ENCODE peak calls at places on chromosomes 5 and 9, in nine cellular contexts. R is NB4, I is Peyer's patch, V is sigmoid colon, T is A549, P is uterus, U is GM12891, D is transverse colon, A is lower leg skin. C is an unnamed sample.

GRCh38 chr9:114363424-114363823 is 24.4 kb downstream of the AKNA start:
- DNase-seq in R (no peak), I (no peak), V (no peak), T (no peak), P (no peak), U (no peak), D (no peak), A (no peak), C (no peak)

GRCh38 chr5:133369161-133369783 is 243.1 kb downstream of the FSTL4 start:
- DNase-seq in R (no peak), I (no peak), V (no peak), T (no peak), P (no peak), U (no peak), D (no peak), A (no peak), C (no peak)

GRCh38 chr5:52392321-52392720 is 395.4 kb upstream of the ITGA1 start:
- DNase-seq in R (no peak), I (no peak), V (no peak), T (no peak), P (no peak), U (no peak), D (no peak), A (no peak), C (no peak)

GRCh38 chr5:32202394-32202793 is 28.3 kb upstream of the GOLPH3 start:
- DNase-seq in R (no peak), I (no peak), V (no peak), T (no peak), P (no peak), U (no peak), D (no peak), A (no peak), C (no peak)

GRCh38 chr5:53211799-53212198 is 102.2 kb upstream of the MOCS2 start:
- DNase-seq in R (peak), I (no peak), V (no peak), T (no peak), P (no peak), U (no peak), D (no peak), A (no peak), C (peak)

GRCh38 chr9:129549684-129550083 is 71.2 kb downstream of the C9orf50 start:
- DNase-seq in R (no peak), I (no peak), V (peak), T (peak), P (peak), U (no peak), D (peak), A (no peak), C (no peak)

GRCh38 chr5:74616236-74617146 is 24.0 kb downstream of the ENC1 start:
- DNase-seq in R (no peak), I (no peak), V (no peak), T (no peak), P (no peak), U (no peak), D (no peak), A (no peak), C (no peak)

GRCh38 chr5:143349127-143349526 is 54.4 kb downstream of the NR3C1 start:
- DNase-seq in R (no peak), I (no peak), V (no peak), T (no peak), P (no peak), U (no peak), D (no peak), A (no peak), C (no peak)

GRCh38 chr9:115642285-115642684 is 511.3 kb upstream of the PAPPA start:
- DNase-seq in R (no peak), I (no peak), V (no peak), T (no peak), P (no peak), U (no peak), D (no peak), A (no peak), C (no peak)

GRCh38 chr5:106862450-106863193 is 808.1 kb downstream of the EFNA5 start:
- DNase-seq in R (no peak), I (no peak), V (no peak), T (no peak), P (no peak), U (no peak), D (no peak), A (no peak), C (no peak)

GRCh38 chr9:127307802-127308201 is 43.2 kb downstream of the GARNL3 start:
- DNase-seq in R (no peak), I (no peak), V (no peak), T (no peak), P (no peak), U (no peak), D (no peak), A (no peak), C (no peak)

GRCh38 chr5:143446535-143447226 is 43.2 kb upstream of the NR3C1 start:
- DNase-seq in R (no peak), I (no peak), V (no peak), T (no peak), P (no peak), U (no peak), D (no peak), A (no peak), C (no peak)

GRCh38 chr9:116635908-116636307 is 51.2 kb upstream of the TRIM32 start:
- DNase-seq in R (no peak), I (no peak), V (no peak), T (no peak), P (no peak), U (no peak), D (no peak), A (no peak), C (no peak)

GRCh38 chr9:27768781-27769180 is 195.5 kb upstream of the C9orf72 start:
- DNase-seq in R (no peak), I (no peak), V (no peak), T (no peak), P (no peak), U (no peak), D (no peak), A (no peak), C (no peak)

GRCh38 chr9:69186841-69187611 is 12.9 kb downstream of the TJP2 start:
- DNase-seq in R (no peak), I (no peak), V (no peak), T (no peak), P (no peak), U (no peak), D (no peak), A (no peak), C (no peak)

GRCh38 chr5:68962632-68963484 is 131.0 kb upstream of the SLC30A5 start:
- DNase-seq in R (peak), I (peak), V (peak), T (peak), P (peak), U (no peak), D (peak), A (peak), C (peak)

GRCh38 chr5:36298546-36298945 is 3.2 kb downstream of the RANBP3L start:
- DNase-seq in R (no peak), I (no peak), V (no peak), T (no peak), P (no peak), U (no peak), D (no peak), A (no peak), C (no peak)

GRCh38 chr9:38393128-38393809 is 767 bp downstream of the ALDH1B1 start:
- DNase-seq in R (peak), I (no peak), V (no peak), T (peak), P (no peak), U (no peak), D (no peak), A (no peak), C (no peak)

GRCh38 chr5:138459311-138459710 is 6.0 kb upstream of the EGR1 start:
- DNase-seq in R (peak), I (peak), V (no peak), T (no peak), P (no peak), U (no peak), D (peak), A (no peak), C (no peak)

GRCh38 chr9:16912197-16912596 is 41.7 kb upstream of the BNC2 start:
- DNase-seq in R (no peak), I (no peak), V (no peak), T (no peak), P (no peak), U (no peak), D (no peak), A (no peak), C (no peak)

GRCh38 chr9:5278486-5278885 is 26.0 kb downstream of the RLN2 start:
- DNase-seq in R (peak), I (no peak), V (no peak), T (no peak), P (no peak), U (no peak), D (no peak), A (no peak), C (no peak)

GRCh38 chr5:139382371-139382770 is 726 bp downstream of the SLC23A1 start:
- DNase-seq in R (no peak), I (peak), V (no peak), T (no peak), P (no peak), U (no peak), D (peak), A (no peak), C (no peak)

GRCh38 chr9:3708751-3709150 is 182.9 kb upstream of the RFX3 start:
- DNase-seq in R (no peak), I (no peak), V (no peak), T (no peak), P (no peak), U (no peak), D (no peak), A (no peak), C (no peak)

GRCh38 chr5:102309586-102309985 is 13.5 kb upstream of the SLCO4C1 start:
- DNase-seq in R (no peak), I (no peak), V (no peak), T (no peak), P (no peak), U (no peak), D (no peak), A (no peak), C (no peak)

GRCh38 chr5:89324990-89325389 is 442.0 kb upstream of the MEF2C start:
- DNase-seq in R (no peak), I (no peak), V (no peak), T (no peak), P (no peak), U (no peak), D (no peak), A (no peak), C (no peak)

GRCh38 chr9:134474656-134475050 is 148.4 kb downstream of the RXRA start:
- DNase-seq in R (no peak), I (no peak), V (no peak), T (no peak), P (no peak), U (no peak), D (no peak), A (no peak), C (no peak)

GRCh38 chr5:68376931-68377330 is 161.4 kb downstream of the PIK3R1 start:
- DNase-seq in R (no peak), I (no peak), V (no peak), T (no peak), P (no peak), U (no peak), D (no peak), A (no peak), C (no peak)

GRCh38 chr5:77030097-77031071 is at the start of gene AGGF1:
- DNase-seq in R (peak), I (peak), V (peak), T (peak), P (peak), U (peak), D (peak), A (peak), C (peak)

GRCh38 chr9:135040892-135041291 is 46.6 kb upstream of the OLFM1 start:
- DNase-seq in R (no peak), I (no peak), V (peak), T (no peak), P (no peak), U (no peak), D (no peak), A (no peak), C (no peak)

GRCh38 chr5:757931-758697 is 26.4 kb downstream of the ZDHHC11B start:
- DNase-seq in R (no peak), I (peak), V (peak), T (no peak), P (no peak), U (no peak), D (peak), A (no peak), C (peak)

GRCh38 chr9:72977670-72978069 is 24.8 kb upstream of the ALDH1A1 start:
- DNase-seq in R (no peak), I (no peak), V (no peak), T (no peak), P (no peak), U (no peak), D (no peak), A (no peak), C (no peak)

GRCh38 chr9:112914524-112914923 is 23.8 kb upstream of the SLC46A2 start:
- DNase-seq in R (no peak), I (no peak), V (no peak), T (no peak), P (no peak), U (no peak), D (no peak), A (no peak), C (no peak)

GRCh38 chr5:74536658-74537057 is 103.9 kb downstream of the ENC1 start:
- DNase-seq in R (no peak), I (no peak), V (no peak), T (no peak), P (no peak), U (no peak), D (no peak), A (no peak), C (no peak)

GRCh38 chr5:132065951-132066701 is 5.7 kb downstream of the IL3 start:
- DNase-seq in R (no peak), I (peak), V (peak), T (no peak), P (no peak), U (no peak), D (no peak), A (no peak), C (no peak)

GRCh38 chr9:88464851-88465250 is 70.1 kb upstream of the NXNL2 start:
- DNase-seq in R (no peak), I (no peak), V (no peak), T (no peak), P (no peak), U (no peak), D (no peak), A (no peak), C (no peak)

GRCh38 chr9:13278368-13279246 is 885 bp downstream of the MPDZ start:
- DNase-seq in R (no peak), I (peak), V (peak), T (peak), P (peak), U (no peak), D (peak), A (peak), C (peak)

GRCh38 chr5:147690595-147690994 is 91.9 kb downstream of the JAKMIP2 start:
- DNase-seq in R (peak), I (no peak), V (no peak), T (no peak), P (no peak), U (no peak), D (no peak), A (no peak), C (peak)

GRCh38 chr5:172106511-172107356 is 81.3 kb downstream of the STK10 start:
- DNase-seq in R (peak), I (peak), V (peak), T (peak), P (peak), U (peak), D (peak), A (no peak), C (peak)

GRCh38 chr9:104843644-104844226 is 79.8 kb downstream of the NIPSNAP3B start:
- DNase-seq in R (no peak), I (no peak), V (no peak), T (no peak), P (no peak), U (no peak), D (no peak), A (no peak), C (no peak)

DNA sequence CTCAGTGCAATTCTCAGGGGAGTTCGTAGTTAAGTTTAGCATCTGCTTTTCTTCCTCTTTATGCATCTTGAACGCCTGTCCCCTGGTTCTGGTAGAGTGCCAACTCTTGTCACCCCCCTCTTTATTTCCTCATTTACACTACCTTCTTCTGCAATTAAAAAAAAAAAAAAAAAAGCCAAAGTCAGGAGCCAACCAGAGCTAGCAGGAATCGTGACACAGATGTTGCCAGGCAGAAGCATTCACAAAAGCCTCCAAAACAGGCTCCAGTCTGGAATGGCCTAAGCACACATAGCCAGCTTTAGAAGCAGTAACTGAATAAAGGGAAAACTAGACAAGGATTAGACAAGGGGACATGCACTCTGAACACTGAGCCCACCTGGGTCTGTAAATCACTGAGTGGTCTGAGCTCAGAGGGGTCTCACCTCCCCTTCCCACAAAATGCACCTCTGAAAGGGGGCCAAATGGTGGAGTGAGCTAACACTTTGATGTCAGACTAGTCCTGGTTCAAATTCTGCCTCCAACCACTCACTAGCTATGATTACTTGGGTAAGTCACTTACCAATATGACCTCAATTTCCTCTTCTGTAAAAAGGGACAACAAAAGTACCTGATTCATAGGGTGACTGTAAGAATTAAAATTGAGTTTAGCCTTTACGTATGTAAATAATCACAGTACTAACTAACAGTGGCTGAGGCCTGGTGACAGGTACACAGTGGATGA is 2.0 kb downstream of the CD74 start:
- DNase-seq in R (peak), I (no peak), V (peak), T (peak), P (peak), U (no peak), D (peak), A (peak), C (peak)
- TF ChIP-seq POLR2A in R (no peak), I (peak), V (no peak), T (no peak), P (no peak), U (peak), D (no peak), A (no peak), C (no peak)

DNA sequence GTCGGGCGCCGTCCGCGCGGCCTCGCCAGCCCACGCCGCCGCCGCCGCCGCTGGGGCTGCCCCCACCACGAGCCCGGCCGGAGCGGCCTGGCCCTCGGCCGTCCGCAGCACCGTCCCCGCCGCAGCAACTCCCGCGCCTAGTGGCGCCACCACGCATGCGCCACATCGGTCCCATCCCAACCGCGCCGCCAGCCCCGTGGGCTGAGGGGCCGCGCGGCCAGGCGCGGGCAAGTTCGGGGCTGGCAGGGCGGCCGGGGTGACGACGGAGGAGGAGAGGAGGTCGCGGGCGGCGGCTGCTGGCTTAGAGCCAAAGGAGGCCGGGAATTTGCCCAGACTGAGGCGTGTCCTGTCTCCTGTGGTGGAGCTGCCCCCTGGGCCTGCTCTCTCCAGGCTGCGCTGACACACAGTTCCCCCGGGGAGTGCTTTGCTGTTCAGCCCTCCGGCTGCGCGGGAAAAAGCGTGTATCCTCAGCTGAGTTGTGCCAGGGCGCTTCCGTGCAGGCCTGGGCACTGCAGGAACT is at the start of gene TUSC1:
- DNase-seq in R (no peak), I (peak), V (peak), T (peak), P (peak), U (peak), D (peak), A (peak), C (peak)
- TF ChIP-seq POLR2A in R (no peak), I (no peak), V (no peak), T (peak), P (peak), U (no peak), D (no peak), A (no peak), C (peak)

DNA sequence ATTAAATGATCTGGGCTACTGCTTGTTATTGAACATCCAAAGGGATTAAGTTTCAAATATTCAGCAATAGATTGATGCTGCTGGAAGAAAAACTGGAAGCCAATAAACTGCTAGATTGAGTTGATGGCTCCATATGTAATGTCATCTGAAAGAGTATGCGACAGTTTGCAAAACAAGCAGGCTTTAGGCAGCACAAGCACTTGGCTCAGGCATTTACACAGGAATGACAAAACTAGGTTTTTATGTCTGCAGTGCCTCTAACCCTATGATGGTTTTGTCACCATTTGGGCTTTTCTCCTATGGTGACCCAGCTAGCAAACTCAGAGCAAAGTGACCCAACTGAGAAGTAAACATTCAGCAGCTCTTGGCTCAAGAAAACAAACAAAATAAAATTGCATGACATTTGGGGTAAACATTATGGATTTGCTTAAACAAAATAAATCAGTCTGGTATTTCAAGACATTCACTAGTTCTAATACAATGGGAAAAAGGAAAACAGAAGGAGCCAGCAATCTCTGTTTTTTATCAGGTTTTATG is 978.5 kb downstream of the DTWD2 start:
- DNase-seq in R (no peak), I (no peak), V (no peak), T (no peak), P (no peak), U (no peak), D (no peak), A (no peak), C (no peak)
- TF ChIP-seq POLR2A in R (no peak), I (no peak), V (no peak), T (no peak), P (no peak), U (no peak), D (no peak), A (no peak), C (no peak)

GRCh38 chr5:173139631-173140030 is 4.7 kb upstream of the BNIP1 start:
- DNase-seq in R (no peak), I (no peak), V (no peak), T (no peak), P (no peak), U (no peak), D (no peak), A (no peak), C (no peak)

GRCh38 chr5:173140769-173141168 is 3.6 kb upstream of the BNIP1 start:
- DNase-seq in R (no peak), I (no peak), V (no peak), T (no peak), P (no peak), U (no peak), D (no peak), A (no peak), C (no peak)

GRCh38 chr5:173148354-173148753 is 4.0 kb downstream of the BNIP1 start:
- DNase-seq in R (no peak), I (no peak), V (no peak), T (no peak), P (no peak), U (no peak), D (no peak), A (no peak), C (no peak)

GRCh38 chr5:173143567-173143966 is 764 bp upstream of the BNIP1 start:
- DNase-seq in R (no peak), I (no peak), V (no peak), T (no peak), P (no peak), U (no peak), D (no peak), A (no peak), C (no peak)

GRCh38 chr5:173144200-173145176 is at the start of gene BNIP1:
- DNase-seq in R (peak), I (peak), V (peak), T (peak), P (peak), U (peak), D (peak), A (peak), C (peak)
- TF ChIP-seq POLR2A in R (peak), I (peak), V (peak), T (peak), P (peak), U (peak), D (peak), A (no peak), C (peak)

GRCh38 chr9:136482793-136483588 is at the start of gene SEC16A:
- DNase-seq in R (peak), I (peak), V (peak), T (peak), P (peak), U (peak), D (peak), A (peak), C (peak)
- TF ChIP-seq POLR2A in R (peak), I (peak), V (peak), T (peak), P (peak), U (peak), D (peak), A (no peak), C (peak)

C was measured in H54.